ENCODE peak calls at places on chromosomes 2 and 18, in ten cellular contexts. E is CD8-positive, alpha-beta T cell; X is aorta; V is GM23248; R is SK-N-SH; Y is Peyer's patch; O is sigmoid colon; P is spleen; C is PC-9; M is GM12865. W is an unnamed sample.

GRCh38 chr2:3535794-3536681 is 16.7 kb upstream of the ADI1 start:
- DNase-seq in E (no peak), X (peak), V (peak), R (peak), Y (no peak), O (peak), P (peak), C (peak), M (peak), W (peak)

GRCh38 chr18:67726882-67727281 is 210.4 kb upstream of the DSEL start:
- DNase-seq in E (no peak), X (no peak), V (no peak), R (no peak), Y (no peak), O (no peak), P (no peak), C (no peak), M (no peak), W (no peak)

GRCh38 chr2:105797298-105797819 is 52.6 kb downstream of the NCK2 start:
- DNase-seq in E (peak), X (peak), V (peak), R (no peak), Y (peak), O (no peak), P (no peak), C (no peak), M (peak), W (no peak)

GRCh38 chr2:76009484-76009883 is 298.8 kb upstream of the GCFC2 start:
- DNase-seq in E (no peak), X (no peak), V (no peak), R (no peak), Y (no peak), O (no peak), P (no peak), C (no peak), M (no peak), W (no peak)

GRCh38 chr2:103667335-103667884 is 905.6 kb downstream of the TMEM182 start:
- DNase-seq in E (no peak), X (no peak), V (no peak), R (no peak), Y (no peak), O (no peak), P (no peak), C (no peak), M (no peak), W (no peak)

GRCh38 chr2:23850564-23851256 is 76.2 kb downstream of the ATAD2B start:
- DNase-seq in E (no peak), X (no peak), V (no peak), R (no peak), Y (no peak), O (no peak), P (no peak), C (no peak), M (peak), W (no peak)

GRCh38 chr2:37020887-37021796 is 54.8 kb upstream of the STRN start:
- DNase-seq in E (no peak), X (no peak), V (peak), R (no peak), Y (no peak), O (no peak), P (no peak), C (no peak), M (no peak), W (peak)

GRCh38 chr18:53422896-53423295 is 801.6 kb downstream of the MBD2 start:
- DNase-seq in E (no peak), X (no peak), V (no peak), R (no peak), Y (no peak), O (no peak), P (no peak), C (no peak), M (no peak), W (no peak)

GRCh38 chr18:38790303-38790702 is 1224.7 kb upstream of the CELF4 start:
- DNase-seq in E (no peak), X (no peak), V (no peak), R (no peak), Y (no peak), O (no peak), P (no peak), C (no peak), M (peak), W (no peak)

GRCh38 chr2:136305517-136306192 is 187.7 kb upstream of the CXCR4 start:
- DNase-seq in E (peak), X (no peak), V (no peak), R (no peak), Y (peak), O (no peak), P (no peak), C (no peak), M (peak), W (no peak)

GRCh38 chr2:45722477-45722876 is 71.0 kb downstream of the PRKCE start:
- DNase-seq in E (no peak), X (no peak), V (no peak), R (no peak), Y (no peak), O (no peak), P (no peak), C (no peak), M (no peak), W (no peak)

GRCh38 chr2:219219113-219219696 is 447 bp upstream of the ABCB6 start:
- DNase-seq in E (no peak), X (no peak), V (no peak), R (no peak), Y (no peak), O (no peak), P (peak), C (no peak), M (no peak), W (no peak)

GRCh38 chr2:88307817-88308216 is 137.7 kb downstream of the THNSL2 start:
- DNase-seq in E (no peak), X (no peak), V (peak), R (peak), Y (no peak), O (no peak), P (no peak), C (peak), M (peak), W (no peak)

GRCh38 chr2:200068642-200069041 is 113.3 kb downstream of the MAIP1 start:
- DNase-seq in E (no peak), X (no peak), V (no peak), R (no peak), Y (no peak), O (no peak), P (no peak), C (no peak), M (no peak), W (no peak)

GRCh38 chr2:20115902-20116301 is 64.5 kb upstream of the LAPTM4A start:
- DNase-seq in E (no peak), X (no peak), V (no peak), R (no peak), Y (no peak), O (no peak), P (no peak), C (no peak), M (no peak), W (no peak)

GRCh38 chr2:240586919-240587800 is 626 bp downstream of the CAPN10 start:
- DNase-seq in E (peak), X (peak), V (peak), R (peak), Y (peak), O (peak), P (peak), C (peak), M (peak), W (no peak)

GRCh38 chr18:54210463-54210862 is 14.0 kb downstream of the MBD2 start:
- DNase-seq in E (no peak), X (no peak), V (no peak), R (no peak), Y (no peak), O (no peak), P (no peak), C (no peak), M (peak), W (no peak)

GRCh38 chr2:23346781-23347180 is 38.2 kb upstream of the KLHL29 start:
- DNase-seq in E (no peak), X (no peak), V (no peak), R (no peak), Y (no peak), O (no peak), P (no peak), C (no peak), M (no peak), W (no peak)

GRCh38 chr2:205852457-205852856 is 170.2 kb downstream of the NRP2 start:
- DNase-seq in E (no peak), X (no peak), V (no peak), R (no peak), Y (no peak), O (no peak), P (no peak), C (no peak), M (no peak), W (no peak)

GRCh38 chr2:83368916-83369315 is 1090.2 kb downstream of the SUCLG1 start:
- DNase-seq in E (no peak), X (no peak), V (peak), R (no peak), Y (no peak), O (no peak), P (no peak), C (no peak), M (no peak), W (peak)

GRCh38 chr2:71879509-71880184 is 268.0 kb downstream of the CYP26B1 start:
- DNase-seq in E (no peak), X (no peak), V (peak), R (no peak), Y (no peak), O (no peak), P (no peak), C (no peak), M (no peak), W (no peak)

GRCh38 chr2:226310081-226310625 is 489.5 kb downstream of the IRS1 start:
- DNase-seq in E (no peak), X (no peak), V (peak), R (no peak), Y (no peak), O (no peak), P (no peak), C (no peak), M (no peak), W (peak)

GRCh38 chr18:56124186-56124585 is 514.2 kb downstream of the TXNL1 start:
- DNase-seq in E (no peak), X (no peak), V (peak), R (no peak), Y (no peak), O (no peak), P (no peak), C (no peak), M (no peak), W (peak)

GRCh38 chr2:202780514-202781021 is 91.0 kb downstream of the ICA1L start:
- DNase-seq in E (no peak), X (no peak), V (peak), R (no peak), Y (no peak), O (no peak), P (no peak), C (peak), M (peak), W (peak)

GRCh38 chr2:4272261-4272858 is 569.0 kb downstream of the DCDC2C start:
- DNase-seq in E (no peak), X (no peak), V (no peak), R (no peak), Y (no peak), O (no peak), P (no peak), C (no peak), M (no peak), W (no peak)

GRCh38 chr2:165648826-165649225 is 145.2 kb downstream of the GALNT3 start:
- DNase-seq in E (no peak), X (no peak), V (no peak), R (no peak), Y (no peak), O (no peak), P (no peak), C (no peak), M (no peak), W (no peak)

GRCh38 chr2:23602113-23602512 is 217.1 kb downstream of the KLHL29 start:
- DNase-seq in E (no peak), X (no peak), V (peak), R (no peak), Y (no peak), O (peak), P (peak), C (peak), M (no peak), W (peak)

GRCh38 chr2:1278861-1279260 is 134.4 kb upstream of the TPO start:
- DNase-seq in E (no peak), X (no peak), V (no peak), R (no peak), Y (no peak), O (no peak), P (no peak), C (no peak), M (no peak), W (no peak)

GRCh38 chr2:55862673-55863390 is 60.8 kb downstream of the EFEMP1 start:
- DNase-seq in E (no peak), X (peak), V (peak), R (no peak), Y (no peak), O (peak), P (no peak), C (peak), M (no peak), W (peak)

GRCh38 chr2:197596751-197597150 is 78.6 kb downstream of the RFTN2 start:
- DNase-seq in E (no peak), X (no peak), V (no peak), R (no peak), Y (no peak), O (no peak), P (no peak), C (no peak), M (no peak), W (no peak)

GRCh38 chr2:133130548-133131246 is 437.6 kb downstream of the NCKAP5 start:
- DNase-seq in E (no peak), X (no peak), V (peak), R (no peak), Y (no peak), O (no peak), P (no peak), C (no peak), M (no peak), W (no peak)

GRCh38 chr18:49521251-49521650 is 34.2 kb upstream of the C18orf32 start:
- DNase-seq in E (no peak), X (no peak), V (peak), R (no peak), Y (no peak), O (peak), P (peak), C (no peak), M (no peak), W (no peak)

GRCh38 chr2:183125659-183126341 is 1.6 kb downstream of the NUP35 start:
- DNase-seq in E (no peak), X (no peak), V (no peak), R (no peak), Y (no peak), O (no peak), P (no peak), C (no peak), M (no peak), W (no peak)

GRCh38 chr2:31888550-31888949 is 122.3 kb downstream of the MEMO1 start:
- DNase-seq in E (no peak), X (no peak), V (no peak), R (no peak), Y (no peak), O (no peak), P (no peak), C (no peak), M (no peak), W (no peak)

GRCh38 chr18:76968073-76968472 is 145.7 kb downstream of the ZNF236 start:
- DNase-seq in E (no peak), X (no peak), V (no peak), R (no peak), Y (peak), O (no peak), P (peak), C (no peak), M (no peak), W (no peak)

GRCh38 chr2:227238242-227239237 is 74.1 kb downstream of the COL4A3 start:
- DNase-seq in E (peak), X (peak), V (peak), R (peak), Y (peak), O (peak), P (peak), C (peak), M (peak), W (peak)

GRCh38 chr2:47069628-47070154 is 85.4 kb downstream of the STPG4 start:
- DNase-seq in E (no peak), X (peak), V (peak), R (peak), Y (no peak), O (no peak), P (no peak), C (peak), M (no peak), W (no peak)

GRCh38 chr18:26279428-26279827 is 53.2 kb downstream of the TAF4B start:
- DNase-seq in E (no peak), X (no peak), V (no peak), R (no peak), Y (no peak), O (no peak), P (no peak), C (no peak), M (no peak), W (no peak)

GRCh38 chr2:188032786-188033185 is 258.9 kb upstream of the GULP1 start:
- DNase-seq in E (no peak), X (no peak), V (no peak), R (no peak), Y (no peak), O (no peak), P (no peak), C (no peak), M (no peak), W (no peak)
- H3K4me3 ChIP-seq in E (no peak), X (no peak), V (no peak), R (no peak), Y (no peak), O (no peak), P (no peak), C (no peak), M (no peak), W (no peak)

GRCh38 chr18:22165603-22166069 is 3.8 kb upstream of the GATA6 start:
- DNase-seq in E (no peak), X (no peak), V (no peak), R (no peak), Y (no peak), O (no peak), P (no peak), C (no peak), M (no peak), W (no peak)
- H3K4me3 ChIP-seq in E (no peak), X (peak), V (no peak), R (no peak), Y (peak), O (peak), P (peak), C (no peak), M (no peak), W (no peak)

GRCh38 chr18:79963658-79964329 is 649 bp upstream of the HSBP1L1 start:
- DNase-seq in E (no peak), X (no peak), V (no peak), R (no peak), Y (no peak), O (no peak), P (no peak), C (no peak), M (no peak), W (no peak)
- H3K4me3 ChIP-seq in E (peak), X (no peak), V (peak), R (peak), Y (peak), O (peak), P (peak), C (peak), M (peak), W (peak)

GRCh38 chr2:239021651-239022436 is 174.0 kb downstream of the TWIST2 start:
- DNase-seq in E (no peak), X (no peak), V (peak), R (no peak), Y (no peak), O (peak), P (peak), C (no peak), M (no peak), W (no peak)

GRCh38 chr2:239022437-239023260 is 174.8 kb downstream of the TWIST2 start:
- DNase-seq in E (no peak), X (no peak), V (peak), R (peak), Y (no peak), O (peak), P (peak), C (no peak), M (no peak), W (no peak)

GRCh38 chr2:239025081-239025801 is 177.4 kb downstream of the TWIST2 start:
- DNase-seq in E (no peak), X (no peak), V (peak), R (peak), Y (no peak), O (peak), P (peak), C (peak), M (no peak), W (no peak)

GRCh38 chr2:239025951-239026461 is 178.1 kb downstream of the TWIST2 start:
- DNase-seq in E (no peak), X (no peak), V (peak), R (peak), Y (no peak), O (peak), P (peak), C (no peak), M (no peak), W (no peak)

DNA sequence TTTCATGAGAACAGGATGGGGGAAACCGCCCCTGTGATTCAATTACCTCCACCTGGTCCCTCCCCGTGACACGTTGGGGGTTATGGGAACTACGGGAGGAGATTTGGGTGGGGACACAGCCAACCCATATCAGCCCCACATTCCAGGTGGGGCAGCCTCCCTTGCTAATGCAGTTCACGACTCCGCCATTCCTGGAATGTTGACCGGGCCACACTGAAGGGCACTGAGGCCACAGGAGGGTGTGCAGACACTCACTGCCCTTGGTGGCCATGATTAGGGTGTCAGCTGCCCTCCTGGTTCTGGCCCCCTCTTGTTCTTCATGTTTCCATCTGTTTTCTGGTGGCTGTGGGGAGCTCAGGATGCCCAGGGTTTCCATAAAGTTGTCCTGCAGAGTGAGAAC is 176.3 kb downstream of the TWIST2 start:
- DNase-seq in E (no peak), X (no peak), V (no peak), R (no peak), Y (no peak), O (peak), P (peak), C (no peak), M (no peak), W (no peak)
- H3K4me3 ChIP-seq in E (no peak), X (no peak), V (no peak), R (no peak), Y (no peak), O (no peak), P (no peak), C (no peak), M (no peak), W (no peak)

GRCh38 chr2:98127229-98127989 is 40.4 kb downstream of the VWA3B start:
- DNase-seq in E (no peak), X (no peak), V (no peak), R (no peak), Y (no peak), O (no peak), P (no peak), C (no peak), M (no peak), W (no peak)
- H3K4me3 ChIP-seq in E (no peak), X (no peak), V (no peak), R (no peak), Y (no peak), O (no peak), P (no peak), C (no peak), M (no peak), W (no peak)

DNA sequence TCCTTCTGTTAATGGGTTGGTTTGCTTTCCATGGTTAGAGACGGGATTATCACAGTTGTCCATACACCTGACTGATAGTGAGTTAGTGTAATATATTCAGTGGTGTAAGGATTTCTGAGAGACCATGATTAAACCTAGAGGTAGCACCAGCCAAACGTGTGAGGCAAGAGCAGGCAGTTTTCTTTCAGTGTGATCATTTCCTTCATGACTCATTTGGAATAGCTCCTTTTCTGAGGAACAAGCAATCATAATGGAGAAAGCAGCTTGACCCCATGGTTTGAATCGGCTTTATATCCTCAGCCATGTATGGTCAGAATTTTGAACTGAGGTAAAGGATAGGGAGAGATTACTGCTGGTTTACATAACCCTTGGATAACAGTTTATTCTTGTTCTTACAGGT is 2.9 kb downstream of the MXD1 start:
- DNase-seq in E (no peak), X (peak), V (peak), R (no peak), Y (no peak), O (no peak), P (no peak), C (no peak), M (no peak), W (peak)
- H3K4me3 ChIP-seq in E (no peak), X (no peak), V (peak), R (no peak), Y (peak), O (no peak), P (peak), C (peak), M (no peak), W (no peak)

GRCh38 chr18:6593142-6593889 is 136.2 kb upstream of the ARHGAP28 start:
- DNase-seq in E (no peak), X (no peak), V (no peak), R (peak), Y (no peak), O (no peak), P (no peak), C (no peak), M (no peak), W (no peak)
- H3K4me3 ChIP-seq in E (no peak), X (no peak), V (no peak), R (no peak), Y (no peak), O (no peak), P (no peak), C (no peak), M (no peak), W (no peak)